ENCODE peak calls at places on chromosomes 1 and 21, in six cellular contexts. V is transverse colon, A is GM12865, P is upper lobe of right lung, M is hepatocyte, N is GM23338. I is an unnamed sample.

GRCh38 chr21:44450999-44451398 is 4.3 kb upstream of the LRRC3 start:
- DNase-seq in P (no peak), N (no peak), M (no peak), A (no peak), V (no peak), I (no peak)

GRCh38 chr1:108575241-108575850 is 15.4 kb downstream of the EEIG2 start:
- DNase-seq in P (no peak), V (no peak), N (no peak), M (no peak), A (no peak), I (no peak)

GRCh38 chr1:5651496-5651895 is 340.7 kb downstream of the NPHP4 start:
- DNase-seq in A (no peak), P (no peak), M (peak; percentile 2), V (no peak), N (no peak), I (no peak)

GRCh38 chr1:17264470-17264869 is 15.6 kb downstream of the PADI3 start:
- DNase-seq in P (no peak), V (no peak), N (no peak), M (no peak), A (no peak), I (no peak)

GRCh38 chr1:116496380-116496779 is 74.4 kb downstream of the CD58 start:
- DNase-seq in N (no peak), M (peak; percentile 34), P (no peak), A (no peak), V (no peak), I (no peak)

GRCh38 chr21:32207096-32207716 is 71.6 kb downstream of the MIS18A start:
- DNase-seq in V (no peak), N (no peak), P (no peak), A (no peak), M (no peak), I (no peak)

GRCh38 chr1:198669023-198669698 is 30.3 kb downstream of the PTPRC start:
- DNase-seq in M (peak; percentile 9), A (peak; percentile 83), V (no peak), N (no peak), P (no peak), I (peak; percentile 93)

GRCh38 chr1:108892356-108893140 is 15.8 kb downstream of the GPSM2 start:
- DNase-seq in P (no peak), A (no peak), N (no peak), M (no peak), V (no peak), I (peak; percentile 31)

GRCh38 chr1:68916227-68916853 is 419.5 kb upstream of the DEPDC1 start:
- DNase-seq in P (no peak), A (no peak), M (peak; percentile 41), V (no peak), N (no peak), I (peak; percentile 89)

GRCh38 chr1:104132386-104132973 is 382.8 kb downstream of the AMY1C start:
- DNase-seq in A (peak; percentile 31), M (peak; percentile 59), P (no peak), V (no peak), N (peak; percentile 75), I (peak; percentile 5)

GRCh38 chr1:24896596-24897262 is 33.3 kb downstream of the RUNX3 start:
- DNase-seq in N (no peak), V (peak; percentile 7), P (no peak), A (no peak), M (no peak), I (no peak)

GRCh38 chr1:78687914-78688313 is 38.3 kb downstream of the IFI44 start:
- DNase-seq in P (no peak), A (no peak), N (no peak), M (no peak), V (no peak), I (no peak)

GRCh38 chr1:155002479-155003226 is at the start of gene ZBTB7B:
- DNase-seq in A (peak; percentile 48), M (peak; percentile 77), N (no peak), V (peak; percentile 54), P (peak; percentile 87), I (peak; percentile 47)

GRCh38 chr1:31583995-31584868 is 7.9 kb downstream of the TINAGL1 start:
- DNase-seq in M (peak; percentile 76), V (peak; percentile 72), N (no peak), P (peak; percentile 85), A (no peak), I (peak; percentile 57)

GRCh38 chr21:43369124-43369523 is 57.8 kb downstream of the SIK1 start:
- DNase-seq in A (peak; percentile 76), N (no peak), V (no peak), P (no peak), M (peak; percentile 52), I (no peak)

GRCh38 chr1:3910049-3910731 is 10.1 kb upstream of the C1orf174 start:
- DNase-seq in V (no peak), M (no peak), P (no peak), N (no peak), A (no peak), I (no peak)

GRCh38 chr21:34298797-34299539 is 64.8 kb upstream of the KCNE2 start:
- DNase-seq in M (no peak), V (no peak), N (no peak), P (no peak), A (no peak), I (no peak)

GRCh38 chr21:34302496-34302895 is 61.3 kb upstream of the KCNE2 start:
- DNase-seq in V (no peak), P (no peak), N (no peak), M (no peak), A (no peak), I (no peak)

DNA sequence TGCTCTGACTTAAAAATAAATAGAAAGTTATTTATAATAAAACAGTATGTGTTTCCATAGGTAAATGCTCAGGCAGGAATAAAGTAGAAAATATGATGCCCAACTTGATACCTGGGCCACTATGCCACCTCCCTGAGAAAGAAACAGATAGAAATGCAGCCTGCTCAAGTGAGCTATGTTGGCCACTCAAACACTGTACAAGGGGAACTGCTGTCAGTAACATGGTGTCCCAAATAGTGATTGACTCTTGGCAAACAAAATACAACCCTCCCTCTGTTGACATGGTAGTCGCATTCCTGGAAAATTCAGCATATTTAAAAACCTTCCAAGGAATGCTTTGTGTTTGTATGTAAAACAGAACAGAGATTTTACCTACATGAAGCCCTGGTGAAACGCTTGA is 66.9 kb upstream of the KCNE2 start:
- DNase-seq in N (no peak), A (no peak), P (no peak), V (no peak), M (no peak), I (no peak)
- TF ChIP-seq CTCF in N (no peak), A (no peak), P (no peak), V (no peak), M (no peak), I (no peak)

GRCh38 chr1:8084913-8085312 is 58.8 kb upstream of the ERRFI1 start:
- DNase-seq in A (no peak), V (no peak), M (no peak), N (no peak), P (no peak), I (no peak)

GRCh38 chr1:8083739-8084484 is 57.8 kb upstream of the ERRFI1 start:
- DNase-seq in V (no peak), N (no peak), P (no peak), M (no peak), A (no peak), I (peak; percentile 62)

GRCh38 chr1:8078176-8078671 is 52.1 kb upstream of the ERRFI1 start:
- DNase-seq in P (no peak), V (no peak), N (peak; percentile 38), M (peak; percentile 56), A (no peak), I (peak; percentile 90)

GRCh38 chr1:8086071-8086470 is 60.0 kb upstream of the ERRFI1 start:
- DNase-seq in P (no peak), A (no peak), N (no peak), M (no peak), V (no peak), I (no peak)

DNA sequence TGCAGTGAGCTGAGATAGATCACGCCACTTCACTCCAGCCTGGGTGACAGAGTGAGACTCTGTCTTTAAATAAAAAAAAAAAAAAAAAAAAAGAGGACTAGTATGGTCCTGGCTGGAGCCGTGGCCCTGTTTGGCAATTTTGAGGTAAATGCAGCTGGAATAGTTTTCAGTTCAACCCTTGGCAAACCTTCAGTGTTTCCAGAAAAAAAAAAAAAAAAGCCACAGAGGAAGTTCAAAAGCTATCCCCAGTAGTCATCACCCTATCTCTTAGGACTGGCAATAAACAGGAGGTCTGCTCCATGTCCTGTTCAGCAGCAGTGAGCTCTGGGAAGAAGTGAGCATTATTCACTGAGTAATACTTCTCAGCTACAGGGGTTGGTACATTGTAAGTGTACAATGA is 56.8 kb upstream of the ERRFI1 start:
- DNase-seq in M (peak; percentile 44), P (no peak), A (no peak), V (no peak), N (no peak), I (peak; percentile 76)
- H3K4me3 ChIP-seq in M (no peak overlapping the region), P (no peak overlapping the region), A (no peak overlapping the region), V (no peak overlapping the region), N (no peak overlapping the region), I (no peak overlapping the region)

DNA sequence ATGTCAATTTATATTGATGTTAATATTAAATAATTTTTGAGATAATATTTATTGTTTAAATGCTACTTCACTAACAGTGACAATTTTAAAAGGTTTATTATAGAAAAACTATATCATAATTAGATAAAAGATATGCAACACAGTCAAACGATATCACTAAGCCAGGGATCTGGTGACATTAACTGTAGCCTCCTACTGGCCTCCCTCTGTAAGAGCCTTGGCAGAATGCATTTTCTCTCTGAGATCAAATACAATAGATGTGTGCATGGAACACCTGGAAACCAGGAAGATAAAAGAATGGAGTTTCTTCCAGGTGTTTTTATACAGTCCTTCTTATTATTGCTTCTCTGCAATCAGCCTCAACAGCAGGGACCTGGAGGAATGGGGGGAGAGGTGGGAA is 1762.1 kb downstream of the BRINP3 start:
- DNase-seq in A (no peak), N (peak; percentile 54), V (no peak), M (no peak), P (no peak), I (no peak)
- TF ChIP-seq CTCF in A (no peak), N (peak; percentile 55), V (no peak), M (no peak), P (no peak), I (no peak)

DNA sequence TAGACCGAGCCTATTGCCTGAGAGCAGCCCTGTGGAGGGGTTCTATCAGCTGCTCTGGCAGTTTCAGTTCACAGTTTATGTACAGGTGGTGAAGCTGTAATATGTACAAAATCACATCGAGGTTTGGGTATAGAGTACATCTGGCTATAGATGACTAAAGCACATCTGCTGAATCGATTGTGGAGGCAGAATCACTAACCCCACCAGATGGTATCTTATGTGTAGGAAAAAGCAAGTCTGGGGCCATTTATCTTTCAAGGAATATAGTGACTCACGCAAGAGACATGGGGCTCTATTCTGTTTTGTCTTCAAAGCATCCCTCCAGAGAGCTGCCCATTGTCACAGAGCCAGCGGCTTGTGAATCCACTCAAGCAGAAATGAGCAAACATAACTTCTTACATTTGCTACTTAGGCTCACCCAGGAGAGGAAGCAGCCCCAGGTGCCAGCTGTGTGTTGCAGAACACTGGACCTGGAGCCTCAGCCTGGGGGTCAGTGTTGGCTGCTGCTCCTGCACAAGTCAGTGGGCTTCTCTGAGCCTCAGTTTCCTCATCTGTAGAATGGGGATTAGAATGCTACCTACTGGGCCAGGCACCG is 21.3 kb downstream of the MIIP start:
- DNase-seq in A (peak; percentile 90), P (no peak), M (no peak), V (no peak), N (no peak), I (peak; percentile 91)
- H3K4me3 ChIP-seq in A (peak overlapping the region; percentile 0), P (no peak overlapping the region), M (no peak overlapping the region), V (no peak overlapping the region), N (no peak overlapping the region), I (no peak overlapping the region)

GRCh38 chr1:195799016-195799415 is 809.2 kb downstream of the KCNT2 start:
- DNase-seq in P (no peak), M (no peak), N (no peak), A (no peak), V (no peak), I (no peak)

GRCh38 chr1:195806060-195806459 is 802.2 kb downstream of the KCNT2 start:
- DNase-seq in P (no peak), N (no peak), V (no peak), M (no peak), A (no peak), I (no peak)

GRCh38 chr1:195804547-195804946 is 803.7 kb downstream of the KCNT2 start:
- DNase-seq in V (no peak), A (no peak), P (no peak), N (no peak), M (no peak), I (no peak)
- TF ChIP-seq CTCF in V (no peak), A (no peak), P (no peak), N (no peak), M (peak; percentile 37), I (no peak)